ENCODE peak calls at places on chromosomes 12 and 14, in eight cellular contexts. One of them, this sample, is unnamed.

GRCh38 chr14:58717211-58717610 is 79.4 kb downstream of the DACT1 start:
- DNase-seq in nephron progenitor cell: no peak
- DNase-seq in AG04450: no peak
- DNase-seq in Peyer's patch: no peak
- DNase-seq in choroid plexus epithelial cell: no peak
- DNase-seq in heart left ventricle: no peak
- DNase-seq in neural progenitor cell: peak
- DNase-seq in dorsolateral prefrontal cortex: no peak
- DNase-seq in this sample: no peak

GRCh38 chr12:130480887-130481286 is 143.2 kb downstream of the PIWIL1 start:
- DNase-seq in choroid plexus epithelial cell: no peak
- DNase-seq in heart left ventricle: no peak
- DNase-seq in Peyer's patch: no peak
- DNase-seq in neural progenitor cell: no peak
- DNase-seq in nephron progenitor cell: no peak
- DNase-seq in dorsolateral prefrontal cortex: no peak
- DNase-seq in AG04450: no peak
- DNase-seq in this sample: no peak

GRCh38 chr12:5305861-5306545 is 125.9 kb upstream of the NTF3 start:
- DNase-seq in neural progenitor cell: no peak
- DNase-seq in choroid plexus epithelial cell: no peak
- DNase-seq in nephron progenitor cell: no peak
- DNase-seq in heart left ventricle: no peak
- DNase-seq in Peyer's patch: no peak
- DNase-seq in AG04450: no peak
- DNase-seq in dorsolateral prefrontal cortex: no peak
- DNase-seq in this sample: no peak

GRCh38 chr14:104797112-104798044 is 1.8 kb upstream of the AKT1 start:
- DNase-seq in choroid plexus epithelial cell: no peak
- DNase-seq in heart left ventricle: no peak
- DNase-seq in dorsolateral prefrontal cortex: no peak
- DNase-seq in nephron progenitor cell: peak
- DNase-seq in AG04450: no peak
- DNase-seq in Peyer's patch: peak
- DNase-seq in neural progenitor cell: peak
- DNase-seq in this sample: no peak

GRCh38 chr14:24430143-24430681 is 458 bp downstream of the KHNYN start:
- DNase-seq in nephron progenitor cell: peak
- DNase-seq in heart left ventricle: peak
- DNase-seq in neural progenitor cell: peak
- DNase-seq in Peyer's patch: peak
- DNase-seq in choroid plexus epithelial cell: peak
- DNase-seq in dorsolateral prefrontal cortex: no peak
- DNase-seq in AG04450: no peak
- DNase-seq in this sample: peak

GRCh38 chr14:78143489-78144145 is 26.6 kb upstream of the NRXN3 start:
- DNase-seq in nephron progenitor cell: no peak
- DNase-seq in heart left ventricle: no peak
- DNase-seq in neural progenitor cell: no peak
- DNase-seq in AG04450: no peak
- DNase-seq in Peyer's patch: no peak
- DNase-seq in choroid plexus epithelial cell: peak
- DNase-seq in dorsolateral prefrontal cortex: no peak
- DNase-seq in this sample: no peak

GRCh38 chr12:98741229-98741614 is 96.1 kb downstream of the APAF1 start:
- DNase-seq in Peyer's patch: no peak
- DNase-seq in dorsolateral prefrontal cortex: no peak
- DNase-seq in heart left ventricle: no peak
- DNase-seq in AG04450: no peak
- DNase-seq in neural progenitor cell: no peak
- DNase-seq in choroid plexus epithelial cell: no peak
- DNase-seq in nephron progenitor cell: no peak
- DNase-seq in this sample: no peak

GRCh38 chr14:22920697-22921096 is 1.7 kb upstream of the RBM23 start:
- DNase-seq in neural progenitor cell: no peak
- DNase-seq in choroid plexus epithelial cell: no peak
- DNase-seq in nephron progenitor cell: no peak
- DNase-seq in heart left ventricle: no peak
- DNase-seq in AG04450: no peak
- DNase-seq in Peyer's patch: no peak
- DNase-seq in dorsolateral prefrontal cortex: no peak
- DNase-seq in this sample: no peak

GRCh38 chr12:131923260-131923659 is 5.8 kb upstream of the PUS1 start:
- DNase-seq in neural progenitor cell: no peak
- DNase-seq in dorsolateral prefrontal cortex: no peak
- DNase-seq in heart left ventricle: no peak
- DNase-seq in choroid plexus epithelial cell: no peak
- DNase-seq in AG04450: no peak
- DNase-seq in nephron progenitor cell: no peak
- DNase-seq in Peyer's patch: peak
- DNase-seq in this sample: no peak

GRCh38 chr14:92922883-92923743 is at the start of gene CHGA:
- DNase-seq in AG04450: no peak
- DNase-seq in dorsolateral prefrontal cortex: no peak
- DNase-seq in heart left ventricle: peak
- DNase-seq in choroid plexus epithelial cell: peak
- DNase-seq in neural progenitor cell: peak
- DNase-seq in Peyer's patch: no peak
- DNase-seq in nephron progenitor cell: peak
- DNase-seq in this sample: no peak

GRCh38 chr14:106831322-106831720 is 1304.9 kb downstream of the TMEM121 start:
- DNase-seq in choroid plexus epithelial cell: peak
- DNase-seq in heart left ventricle: no peak
- DNase-seq in neural progenitor cell: no peak
- DNase-seq in Peyer's patch: peak
- DNase-seq in dorsolateral prefrontal cortex: no peak
- DNase-seq in nephron progenitor cell: peak
- DNase-seq in AG04450: no peak
- DNase-seq in this sample: no peak

GRCh38 chr12:65818454-65819382 is 5.6 kb upstream of the HMGA2 start:
- DNase-seq in Peyer's patch: no peak
- DNase-seq in choroid plexus epithelial cell: no peak
- DNase-seq in nephron progenitor cell: no peak
- DNase-seq in dorsolateral prefrontal cortex: no peak
- DNase-seq in AG04450: no peak
- DNase-seq in neural progenitor cell: no peak
- DNase-seq in heart left ventricle: no peak
- DNase-seq in this sample: no peak

GRCh38 chr12:4223273-4223855 is 50.2 kb upstream of the CCND2 start:
- DNase-seq in neural progenitor cell: no peak
- DNase-seq in dorsolateral prefrontal cortex: no peak
- DNase-seq in heart left ventricle: no peak
- DNase-seq in nephron progenitor cell: no peak
- DNase-seq in Peyer's patch: no peak
- DNase-seq in AG04450: no peak
- DNase-seq in choroid plexus epithelial cell: no peak
- DNase-seq in this sample: no peak

GRCh38 chr14:92215579-92215978 is 93.8 kb downstream of the CPSF2 start:
- DNase-seq in nephron progenitor cell: no peak
- DNase-seq in choroid plexus epithelial cell: no peak
- DNase-seq in dorsolateral prefrontal cortex: no peak
- DNase-seq in AG04450: no peak
- DNase-seq in Peyer's patch: no peak
- DNase-seq in neural progenitor cell: no peak
- DNase-seq in heart left ventricle: no peak
- DNase-seq in this sample: no peak

GRCh38 chr12:97794335-97794734 is 331.7 kb downstream of the RMST start:
- DNase-seq in nephron progenitor cell: no peak
- DNase-seq in choroid plexus epithelial cell: no peak
- DNase-seq in dorsolateral prefrontal cortex: no peak
- DNase-seq in heart left ventricle: no peak
- DNase-seq in AG04450: no peak
- DNase-seq in Peyer's patch: no peak
- DNase-seq in neural progenitor cell: no peak
- DNase-seq in this sample: no peak

GRCh38 chr12:15788266-15789214 is 648 bp downstream of the EPS8 start:
- DNase-seq in AG04450: no peak
- DNase-seq in nephron progenitor cell: peak
- DNase-seq in choroid plexus epithelial cell: peak
- DNase-seq in neural progenitor cell: peak
- DNase-seq in heart left ventricle: peak
- DNase-seq in dorsolateral prefrontal cortex: peak
- DNase-seq in Peyer's patch: no peak
- DNase-seq in this sample: no peak

GRCh38 chr14:53391631-53392030 is 238.5 kb upstream of the DDHD1 start:
- DNase-seq in AG04450: peak
- DNase-seq in choroid plexus epithelial cell: peak
- DNase-seq in nephron progenitor cell: no peak
- DNase-seq in neural progenitor cell: no peak
- DNase-seq in heart left ventricle: no peak
- DNase-seq in dorsolateral prefrontal cortex: no peak
- DNase-seq in Peyer's patch: no peak
- DNase-seq in this sample: no peak

GRCh38 chr12:7748774-7749296 is 1.7 kb upstream of the CLEC4C start:
- DNase-seq in choroid plexus epithelial cell: no peak
- DNase-seq in AG04450: no peak
- DNase-seq in nephron progenitor cell: no peak
- DNase-seq in neural progenitor cell: no peak
- DNase-seq in dorsolateral prefrontal cortex: no peak
- DNase-seq in Peyer's patch: no peak
- DNase-seq in heart left ventricle: no peak
- DNase-seq in this sample: no peak

GRCh38 chr12:26471560-26471959 is 276.2 kb downstream of the SSPN start:
- DNase-seq in choroid plexus epithelial cell: peak
- DNase-seq in AG04450: no peak
- DNase-seq in dorsolateral prefrontal cortex: no peak
- DNase-seq in nephron progenitor cell: no peak
- DNase-seq in neural progenitor cell: no peak
- DNase-seq in heart left ventricle: no peak
- DNase-seq in Peyer's patch: peak
- DNase-seq in this sample: peak

GRCh38 chr12:57498143-57498524 is 10.3 kb downstream of the MARS1 start:
- DNase-seq in Peyer's patch: no peak
- DNase-seq in choroid plexus epithelial cell: no peak
- DNase-seq in heart left ventricle: no peak
- DNase-seq in AG04450: no peak
- DNase-seq in dorsolateral prefrontal cortex: no peak
- DNase-seq in nephron progenitor cell: no peak
- DNase-seq in neural progenitor cell: no peak
- DNase-seq in this sample: no peak
- TF ChIP-seq CTCF in Peyer's patch: no peak
- TF ChIP-seq CTCF in choroid plexus epithelial cell: no peak
- TF ChIP-seq CTCF in heart left ventricle: no peak
- TF ChIP-seq CTCF in AG04450: peak
- TF ChIP-seq CTCF in dorsolateral prefrontal cortex: no peak
- TF ChIP-seq CTCF in nephron progenitor cell: no peak
- TF ChIP-seq CTCF in neural progenitor cell: peak
- TF ChIP-seq CTCF in this sample: no peak

DNA sequence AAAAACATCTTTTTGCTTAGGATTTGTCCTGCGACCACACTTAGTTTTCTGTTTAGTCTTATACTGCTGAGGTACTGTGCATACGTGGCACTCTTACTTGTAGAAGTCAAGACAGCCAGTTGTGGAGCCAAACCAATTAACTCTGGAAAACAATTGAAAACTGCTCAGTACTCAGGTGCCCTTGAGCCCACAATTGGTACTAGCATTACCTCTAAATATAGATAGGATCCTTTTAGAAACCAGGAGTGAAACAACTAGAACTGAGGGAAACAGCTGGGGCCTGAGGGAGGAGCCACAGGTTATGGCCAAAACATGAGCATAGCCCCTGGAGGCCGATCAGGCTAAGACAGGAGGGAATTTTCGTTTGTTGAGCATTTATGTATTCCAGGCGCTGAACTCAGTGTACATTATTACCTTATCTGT is 2.5 kb downstream of the SPATS2 start:
- DNase-seq in dorsolateral prefrontal cortex: no peak
- DNase-seq in heart left ventricle: no peak
- DNase-seq in choroid plexus epithelial cell: peak
- DNase-seq in neural progenitor cell: peak
- DNase-seq in nephron progenitor cell: no peak
- DNase-seq in AG04450: no peak
- DNase-seq in Peyer's patch: peak
- DNase-seq in this sample: no peak
- TF ChIP-seq CTCF in dorsolateral prefrontal cortex: no peak
- TF ChIP-seq CTCF in heart left ventricle: no peak
- TF ChIP-seq CTCF in choroid plexus epithelial cell: peak
- TF ChIP-seq CTCF in neural progenitor cell: peak
- TF ChIP-seq CTCF in nephron progenitor cell: peak
- TF ChIP-seq CTCF in AG04450: peak
- TF ChIP-seq CTCF in Peyer's patch: peak
- TF ChIP-seq CTCF in this sample: peak

GRCh38 chr14:96039633-96040311 is 610 bp downstream of the C14orf132 start:
- DNase-seq in neural progenitor cell: peak
- DNase-seq in dorsolateral prefrontal cortex: peak
- DNase-seq in AG04450: no peak
- DNase-seq in Peyer's patch: no peak
- DNase-seq in choroid plexus epithelial cell: peak
- DNase-seq in nephron progenitor cell: peak
- DNase-seq in heart left ventricle: peak
- DNase-seq in this sample: no peak
- TF ChIP-seq CTCF in neural progenitor cell: peak
- TF ChIP-seq CTCF in dorsolateral prefrontal cortex: no peak
- TF ChIP-seq CTCF in AG04450: peak
- TF ChIP-seq CTCF in Peyer's patch: no peak
- TF ChIP-seq CTCF in choroid plexus epithelial cell: peak
- TF ChIP-seq CTCF in nephron progenitor cell: peak
- TF ChIP-seq CTCF in heart left ventricle: no peak
- TF ChIP-seq CTCF in this sample: peak

GRCh38 chr12:13130981-13131380 is 27.5 kb upstream of the GSG1 start:
- DNase-seq in Peyer's patch: no peak
- DNase-seq in nephron progenitor cell: no peak
- DNase-seq in choroid plexus epithelial cell: peak
- DNase-seq in neural progenitor cell: no peak
- DNase-seq in AG04450: no peak
- DNase-seq in dorsolateral prefrontal cortex: no peak
- DNase-seq in heart left ventricle: no peak
- DNase-seq in this sample: no peak

GRCh38 chr12:13133886-13134285 is 30.4 kb upstream of the GSG1 start:
- DNase-seq in Peyer's patch: no peak
- DNase-seq in AG04450: no peak
- DNase-seq in neural progenitor cell: no peak
- DNase-seq in choroid plexus epithelial cell: no peak
- DNase-seq in dorsolateral prefrontal cortex: no peak
- DNase-seq in nephron progenitor cell: no peak
- DNase-seq in heart left ventricle: no peak
- DNase-seq in this sample: no peak

DNA sequence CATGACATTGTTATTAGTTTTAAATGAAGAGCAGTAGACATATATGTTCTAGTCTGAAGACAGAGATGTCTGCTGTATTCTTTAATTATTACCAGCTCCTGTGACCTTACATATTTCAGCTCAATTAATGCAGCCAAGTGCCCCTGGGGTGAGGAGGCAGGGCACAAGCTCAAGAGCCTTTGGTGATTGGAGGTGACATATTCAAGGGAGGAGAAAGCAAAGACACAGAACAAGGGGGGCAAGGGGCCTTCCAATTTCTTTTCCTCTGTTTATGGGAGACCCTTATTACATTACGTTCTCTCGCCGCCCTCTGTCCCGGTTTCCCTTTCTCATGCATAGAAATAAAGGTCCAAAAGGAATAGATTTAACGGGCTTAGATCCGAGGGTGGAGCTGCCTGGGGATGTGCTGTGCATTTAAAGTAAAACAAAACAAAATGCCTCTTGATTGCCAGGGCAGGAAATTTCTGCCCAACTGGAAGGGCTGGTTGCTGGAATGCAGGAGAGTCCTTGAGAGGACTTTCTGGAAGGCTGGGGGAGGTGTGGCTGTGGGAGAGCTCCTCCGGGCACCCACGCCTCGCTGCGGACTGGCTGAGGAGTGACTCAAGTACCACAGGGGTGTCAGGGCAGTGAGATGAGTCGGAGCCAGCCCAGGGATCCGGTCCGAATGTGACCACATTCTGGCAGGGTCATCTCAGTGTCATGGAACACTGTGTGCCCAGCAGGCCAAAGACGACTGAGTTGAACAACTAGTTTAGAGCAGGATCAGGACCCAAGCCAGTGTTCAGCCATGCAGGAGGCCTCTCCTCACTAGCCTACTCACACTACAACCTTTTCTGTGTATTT is 32.1 kb upstream of the GSG1 start:
- DNase-seq in AG04450: peak
- DNase-seq in nephron progenitor cell: no peak
- DNase-seq in dorsolateral prefrontal cortex: peak
- DNase-seq in heart left ventricle: no peak
- DNase-seq in neural progenitor cell: no peak
- DNase-seq in choroid plexus epithelial cell: peak
- DNase-seq in Peyer's patch: no peak
- DNase-seq in this sample: peak
- TF ChIP-seq CTCF in AG04450: peak
- TF ChIP-seq CTCF in nephron progenitor cell: no peak
- TF ChIP-seq CTCF in dorsolateral prefrontal cortex: no peak
- TF ChIP-seq CTCF in heart left ventricle: no peak
- TF ChIP-seq CTCF in neural progenitor cell: no peak
- TF ChIP-seq CTCF in choroid plexus epithelial cell: peak
- TF ChIP-seq CTCF in Peyer's patch: no peak
- TF ChIP-seq CTCF in this sample: peak

This sample was measured in AG09319.